ENCODE peak calls at places on chromosomes 7 and 10, in seven cellular contexts. A, M, H, V, R, Q and Y are unnamed samples.

GRCh38 chr10:36736311-36736710 is 389.1 kb upstream of the ANKRD30A start:
- DNase-seq in A (no peak), M (no peak), H (no peak), V (no peak), R (peak), Q (no peak), Y (no peak)

GRCh38 chr7:95578299-95578855 is 17.9 kb downstream of the PDK4 start:
- DNase-seq in A (no peak), M (no peak), H (no peak), V (no peak), R (no peak), Q (no peak), Y (no peak)

GRCh38 chr10:118214751-118215150 is 127.4 kb downstream of the FAM204A start:
- DNase-seq in A (no peak), M (no peak), H (no peak), V (no peak), R (peak), Q (no peak), Y (no peak)

GRCh38 chr10:61464461-61465215 is 11.5 kb upstream of the TMEM26 start:
- DNase-seq in A (no peak), M (no peak), H (no peak), V (no peak), R (peak), Q (no peak), Y (no peak)

GRCh38 chr7:728602-729001 is 1.5 kb upstream of the PRKAR1B start:
- DNase-seq in A (no peak), M (no peak), H (peak), V (no peak), R (no peak), Q (peak), Y (no peak)

GRCh38 chr10:102261842-102262241 is 16.5 kb downstream of the GBF1 start:
- DNase-seq in A (no peak), M (no peak), H (no peak), V (no peak), R (peak), Q (no peak), Y (no peak)

GRCh38 chr10:129122846-129123245 is 344.2 kb upstream of the MGMT start:
- DNase-seq in A (no peak), M (peak), H (no peak), V (no peak), R (no peak), Q (no peak), Y (no peak)

GRCh38 chr10:43211431-43212042 is 55.3 kb downstream of the RASGEF1A start:
- DNase-seq in A (no peak), M (no peak), H (no peak), V (no peak), R (no peak), Q (peak), Y (no peak)

GRCh38 chr10:119663866-119664698 is 12.9 kb downstream of the BAG3 start:
- DNase-seq in A (no peak), M (no peak), H (no peak), V (no peak), R (peak), Q (no peak), Y (no peak)

GRCh38 chr7:133796778-133797177 is 330.4 kb upstream of the LRGUK start:
- DNase-seq in A (no peak), M (no peak), H (no peak), V (no peak), R (no peak), Q (no peak), Y (no peak)

GRCh38 chr10:117501460-117502035 is 41.0 kb upstream of the EMX2 start:
- DNase-seq in A (no peak), M (no peak), H (no peak), V (peak), R (no peak), Q (no peak), Y (no peak)

DNA sequence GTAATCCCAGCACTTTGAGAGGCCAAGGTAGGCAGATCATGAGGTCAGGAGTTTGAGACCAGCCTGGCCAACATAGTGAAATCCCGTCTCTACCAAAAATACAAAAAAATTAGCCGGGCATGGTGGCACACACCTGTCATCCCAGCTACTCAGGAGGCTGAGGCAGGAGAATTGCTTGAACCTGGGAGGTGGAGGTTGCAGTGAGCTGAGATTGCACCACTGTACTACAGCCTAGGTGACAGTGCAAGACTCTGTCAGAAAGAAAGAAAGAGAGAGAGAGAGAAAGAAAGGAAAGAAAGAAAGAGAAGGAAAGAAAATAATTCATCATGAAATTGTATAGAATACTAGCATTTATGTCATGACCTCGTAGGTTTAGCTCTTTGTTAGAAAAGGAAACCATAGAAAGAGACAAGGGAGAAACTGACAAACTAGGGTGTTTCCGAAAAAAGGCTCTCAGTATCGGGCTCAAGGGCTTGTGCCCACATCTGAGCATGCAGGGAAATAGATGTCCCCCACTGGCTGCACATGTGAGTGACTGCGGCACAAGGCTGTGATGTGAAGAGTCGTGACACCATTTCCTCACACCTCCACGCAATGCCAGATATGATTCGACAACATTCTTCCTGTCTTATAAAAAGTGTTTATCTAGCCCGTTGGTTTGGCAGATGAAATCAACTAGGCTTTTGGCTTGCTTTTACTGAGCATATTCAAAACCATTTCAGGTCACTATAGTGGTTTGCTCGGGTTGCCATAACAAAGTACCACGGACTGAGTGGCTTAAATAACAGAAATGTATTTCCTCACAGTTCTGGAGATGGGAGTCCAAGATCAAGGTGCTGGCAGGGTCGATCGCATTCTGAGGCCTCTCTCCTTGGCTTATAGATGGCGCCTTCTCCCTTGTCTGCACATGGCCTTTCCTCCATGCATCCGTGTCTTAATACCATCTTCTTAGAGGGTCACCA is 2.0 kb downstream of the SRGN start:
- DNase-seq in A (no peak), M (no peak), H (peak), V (no peak), R (no peak), Q (peak), Y (peak)
- H3K4me3 ChIP-seq in A (no peak), M (no peak), H (peak), V (no peak), R (no peak), Q (peak), Y (peak)

GRCh38 chr7:92833766-92834605 is 2.4 kb downstream of the CDK6 start:
- DNase-seq in A (peak), M (peak), H (peak), V (peak), R (peak), Q (peak), Y (no peak)

GRCh38 chr7:92835140-92835850 is 1.1 kb downstream of the CDK6 start:
- DNase-seq in A (peak), M (peak), H (peak), V (peak), R (peak), Q (peak), Y (no peak)

GRCh38 chr7:92833024-92833765 is 3.2 kb downstream of the CDK6 start:
- DNase-seq in A (peak), M (peak), H (peak), V (peak), R (peak), Q (peak), Y (peak)

GRCh38 chr7:92835851-92836488 is 403 bp downstream of the CDK6 start:
- DNase-seq in A (peak), M (peak), H (peak), V (peak), R (peak), Q (peak), Y (no peak)

DNA sequence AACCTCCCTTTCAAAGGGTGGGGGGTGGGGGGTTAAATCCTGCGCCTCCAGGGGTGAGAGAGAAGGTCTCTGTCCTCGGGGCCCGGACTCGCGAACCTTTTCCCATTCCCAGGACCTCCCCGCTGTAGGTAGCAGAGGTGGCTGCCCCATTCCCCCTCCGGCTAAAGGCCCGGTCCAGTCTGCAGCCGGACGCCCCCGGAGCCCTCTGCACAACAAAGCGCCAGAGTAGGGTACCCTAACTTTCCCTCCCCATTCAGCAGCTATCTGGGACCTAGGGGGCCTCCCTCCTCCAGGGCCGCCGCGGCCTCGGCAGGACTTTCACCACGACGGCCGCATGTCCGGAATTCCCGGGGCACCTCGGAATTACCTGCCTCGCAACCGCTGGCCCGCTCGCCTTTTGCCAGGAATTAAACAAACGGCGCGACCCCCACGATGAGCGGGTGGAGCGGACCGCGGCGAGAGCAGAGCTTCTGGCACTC is 1.7 kb downstream of the CDK6 start:
- DNase-seq in A (peak), M (no peak), H (peak), V (peak), R (peak), Q (peak), Y (no peak)
- H3K4me3 ChIP-seq in A (peak), M (peak), H (peak), V (peak), R (peak), Q (peak), Y (peak)

GRCh38 chr10:86967481-86967941 is 771 bp upstream of the ADIRF start:
- DNase-seq in A (no peak), M (no peak), H (peak), V (no peak), R (no peak), Q (no peak), Y (no peak)

GRCh38 chr10:86970152-86970886 is 2.0 kb downstream of the ADIRF start:
- DNase-seq in A (peak), M (no peak), H (peak), V (peak), R (peak), Q (peak), Y (no peak)

GRCh38 chr10:86968994-86969355 is 693 bp downstream of the ADIRF start:
- DNase-seq in A (no peak), M (no peak), H (no peak), V (no peak), R (no peak), Q (no peak), Y (no peak)

GRCh38 chr10:86969421-86970041 is 1.2 kb downstream of the ADIRF start:
- DNase-seq in A (no peak), M (peak), H (no peak), V (peak), R (peak), Q (no peak), Y (no peak)

DNA sequence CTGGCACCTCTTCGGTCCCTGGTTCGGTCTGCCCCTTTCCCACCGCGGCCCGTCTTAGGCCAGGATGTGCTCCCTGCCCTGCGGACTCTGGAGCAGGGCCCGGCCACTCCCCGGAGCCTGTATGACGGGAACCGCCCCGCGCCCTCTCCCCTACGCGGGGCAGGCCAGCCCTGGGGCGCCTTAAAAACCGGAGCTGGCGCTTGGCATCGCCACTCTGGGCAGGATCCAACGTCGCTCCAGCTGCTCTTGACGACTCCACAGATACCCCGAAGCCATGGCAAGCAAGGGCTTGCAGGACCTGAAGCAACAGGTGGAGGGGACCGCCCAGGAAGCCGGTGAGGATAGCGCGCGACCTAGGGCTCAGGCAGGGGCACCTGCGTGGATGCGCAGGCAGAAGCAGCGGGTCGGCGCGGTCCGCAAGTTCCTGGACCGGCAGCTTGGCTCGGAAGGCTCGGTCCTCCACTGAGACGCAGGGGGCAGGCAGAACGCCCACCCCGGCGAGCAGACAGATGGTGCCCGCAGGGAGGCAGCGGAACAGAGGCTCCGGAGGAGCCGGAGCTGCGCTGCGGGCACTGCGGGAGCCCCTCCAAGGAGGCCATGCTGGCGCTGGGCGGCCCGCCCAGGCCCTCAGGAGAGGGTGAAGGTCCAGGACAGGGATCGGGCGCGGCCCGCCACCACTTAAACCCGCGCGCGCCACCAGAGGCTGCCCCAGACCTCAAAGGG is at the start of gene ADIRF:
- DNase-seq in A (peak), M (no peak), H (peak), V (peak), R (peak), Q (no peak), Y (no peak)
- H3K4me3 ChIP-seq in A (no peak), M (no peak), H (peak), V (no peak), R (peak), Q (peak), Y (no peak)

DNA sequence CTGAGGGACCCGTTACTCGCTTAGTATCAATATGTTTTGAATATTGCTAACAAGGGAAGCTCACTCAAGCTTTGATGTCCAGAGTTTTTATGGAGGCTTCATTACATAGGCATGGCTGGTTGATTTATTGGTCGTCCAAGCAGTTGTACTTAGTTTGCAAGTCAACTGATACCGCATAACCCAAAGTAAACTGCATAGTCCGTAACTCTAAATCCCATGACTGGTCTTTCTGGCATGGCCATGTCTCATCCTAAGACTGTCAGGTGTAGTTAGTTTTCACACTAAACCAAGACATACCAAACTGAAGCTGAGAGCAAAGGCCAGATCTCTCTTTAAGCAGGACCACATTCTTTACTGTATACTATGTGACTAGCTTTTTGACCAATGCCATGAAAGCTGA is 397.9 kb downstream of the TFEC start:
- DNase-seq in A (no peak), M (no peak), H (no peak), V (no peak), R (no peak), Q (no peak), Y (no peak)
- H3K4me3 ChIP-seq in A (no peak), M (no peak), H (no peak), V (no peak), R (no peak), Q (no peak), Y (no peak)

DNA sequence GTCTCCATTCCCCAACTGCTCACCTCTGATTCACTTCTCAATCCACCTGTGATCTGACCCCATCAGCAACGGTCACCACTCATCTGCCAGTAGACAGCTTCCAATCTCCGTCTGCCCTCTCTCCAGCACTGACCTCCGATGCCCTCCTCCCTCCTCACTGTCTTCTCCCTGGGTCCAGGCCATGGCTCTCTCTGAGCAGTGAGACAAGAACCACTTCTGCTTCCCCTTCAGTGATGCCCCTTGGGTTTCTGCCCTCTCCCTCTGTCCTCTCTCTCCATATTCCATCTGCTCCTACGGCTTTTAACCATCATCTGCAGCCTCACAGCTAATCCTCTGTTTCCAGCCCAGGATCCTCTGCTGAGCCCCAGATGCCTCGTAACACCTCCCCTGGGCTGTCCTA is 55.5 kb upstream of the OPALIN start:
- DNase-seq in A (no peak), M (no peak), H (peak), V (no peak), R (no peak), Q (no peak), Y (no peak)
- H3K4me3 ChIP-seq in A (no peak), M (no peak), H (no peak), V (no peak), R (no peak), Q (no peak), Y (no peak)

GRCh38 chr7:44845476-44845875 is 2.4 kb downstream of the H2AZ2 start:
- DNase-seq in A (no peak), M (no peak), H (no peak), V (no peak), R (peak), Q (no peak), Y (no peak)
- H3K4me3 ChIP-seq in A (no peak), M (peak), H (no peak), V (no peak), R (peak), Q (peak), Y (no peak)

GRCh38 chr10:22321156-22321711 is 335 bp downstream of the BMI1 start:
- DNase-seq in A (peak), M (peak), H (no peak), V (peak), R (peak), Q (peak), Y (no peak)

GRCh38 chr10:22323538-22324305 is 2.8 kb downstream of the BMI1 start:
- DNase-seq in A (no peak), M (no peak), H (no peak), V (no peak), R (no peak), Q (no peak), Y (no peak)

GRCh38 chr10:22321831-22322662 is 1.1 kb downstream of the BMI1 start:
- DNase-seq in A (no peak), M (no peak), H (peak), V (peak), R (peak), Q (peak), Y (no peak)

GRCh38 chr10:22324413-22324812 is 3.5 kb downstream of the BMI1 start:
- DNase-seq in A (no peak), M (no peak), H (no peak), V (no peak), R (no peak), Q (no peak), Y (no peak)

DNA sequence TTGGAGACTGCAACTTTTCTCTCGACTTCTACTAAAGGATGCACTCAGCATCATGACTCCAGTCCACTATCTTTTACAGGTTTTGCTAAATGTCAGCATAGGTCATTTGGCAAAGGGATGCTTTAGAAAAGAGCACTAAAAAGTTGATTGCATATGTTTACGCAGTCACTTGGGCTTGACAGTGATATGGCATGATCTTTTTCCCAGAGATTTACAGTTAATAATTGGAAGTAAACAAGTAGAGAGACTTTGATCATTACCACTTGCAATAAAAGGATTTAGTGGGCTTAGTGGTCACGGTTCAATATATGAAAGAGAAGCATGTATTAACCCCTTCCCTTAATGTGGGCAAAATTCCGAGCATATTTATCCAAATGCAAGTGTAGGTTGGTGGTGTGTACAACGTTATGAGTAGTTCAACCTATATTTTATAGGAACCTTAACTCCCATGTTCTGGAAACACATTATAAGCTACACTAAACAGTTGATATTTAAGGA is 1.8 kb downstream of the BMI1 start:
- DNase-seq in A (no peak), M (no peak), H (no peak), V (no peak), R (no peak), Q (no peak), Y (no peak)
- H3K4me3 ChIP-seq in A (peak), M (peak), H (peak), V (no peak), R (peak), Q (peak), Y (peak)

GRCh38 chr10:28774051-28774995 is 97.0 kb downstream of the BAMBI start:
- DNase-seq in A (no peak), M (no peak), H (no peak), V (no peak), R (no peak), Q (no peak), Y (no peak)
- H3K4me3 ChIP-seq in A (no peak), M (no peak), H (no peak), V (no peak), R (no peak), Q (no peak), Y (no peak)

DNA sequence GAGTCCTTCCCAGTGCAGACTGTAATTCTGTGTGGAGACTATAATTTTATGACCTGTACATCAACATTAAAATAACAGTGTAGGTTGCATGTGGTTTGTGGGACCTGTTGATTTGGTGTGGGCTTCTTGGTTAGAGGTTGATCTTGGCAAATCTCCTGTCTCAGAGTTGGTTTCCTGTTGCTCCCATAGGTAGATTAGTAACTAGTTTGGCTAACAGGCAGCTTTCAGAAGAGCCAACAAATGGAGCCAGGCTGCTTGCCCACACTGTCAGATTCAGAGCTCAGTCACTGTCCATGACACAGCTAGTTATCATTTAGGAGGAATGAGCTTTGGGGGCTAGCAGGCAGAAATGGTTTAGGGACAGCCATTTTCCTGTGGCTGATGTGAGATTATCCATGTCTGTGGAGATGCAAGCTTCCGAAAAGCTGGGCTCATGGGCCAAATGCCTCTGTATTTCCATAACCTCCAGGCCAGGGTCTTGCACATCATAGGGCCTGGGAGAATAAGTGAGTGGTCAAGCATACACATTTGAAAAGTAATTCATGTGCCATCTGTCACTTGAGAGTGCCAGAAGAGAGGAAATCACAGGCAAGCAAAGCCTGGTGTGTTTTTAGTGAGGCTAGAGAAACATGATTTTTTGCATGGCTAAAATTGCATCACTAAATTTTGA is 33.4 kb downstream of the CCM2 start:
- DNase-seq in A (no peak), M (no peak), H (no peak), V (no peak), R (peak), Q (no peak), Y (no peak)
- H3K4me3 ChIP-seq in A (no peak), M (no peak), H (no peak), V (no peak), R (no peak), Q (no peak), Y (no peak)